ENCODE peak calls at places on chromosome 22, in six cellular contexts. M is astrocyte of the spinal cord; F is CD8-positive, alpha-beta T cell; I is body of pancreas; D is endothelial cell of umbilical vein; L is lower leg skin. T is an unnamed sample.

GRCh38 chr22:46366327-46366731 is 30.8 kb downstream of the TRMU start:
- DNase-seq in M (no peak), F (no peak), I (peak; percentile 16), D (no peak), L (no peak), T (no peak)

GRCh38 chr22:43275545-43275981 is 67.6 kb downstream of the SCUBE1 start:
- DNase-seq in M (no peak), F (no peak), I (no peak), D (peak; percentile 48), L (no peak), T (no peak)

GRCh38 chr22:46159777-46160176 is 9.5 kb downstream of the PPARA start:
- DNase-seq in M (no peak), F (no peak), I (no peak), D (no peak), L (no peak), T (no peak)

GRCh38 chr22:44159230-44159629 is 21.5 kb upstream of the PARVG start:
- DNase-seq in M (no peak), F (no peak), I (no peak), D (no peak), L (no peak), T (no peak)

GRCh38 chr22:45709004-45709739 is 37.5 kb downstream of the ATXN10 start:
- DNase-seq in M (peak; percentile 75), F (no peak), I (no peak), D (peak; percentile 33), L (no peak), T (no peak)

GRCh38 chr22:41245917-41246499 is 5.3 kb upstream of the CHADL start:
- DNase-seq in M (no peak), F (no peak), I (no peak), D (no peak), L (no peak), T (no peak)

GRCh38 chr22:19407649-19408606 is 23.6 kb downstream of the HIRA start:
- DNase-seq in M (no peak), F (no peak), I (peak; percentile 54), D (no peak), L (no peak), T (no peak)

GRCh38 chr22:43291381-43291780 is 51.8 kb downstream of the SCUBE1 start:
- DNase-seq in M (no peak), F (no peak), I (no peak), D (no peak), L (no peak), T (no peak)

GRCh38 chr22:44172370-44173108 is 8.2 kb upstream of the PARVG start:
- DNase-seq in M (no peak), F (no peak), I (peak; percentile 25), D (no peak), L (peak; percentile 94), T (no peak)

GRCh38 chr22:46942816-46943783 is 180.7 kb downstream of the TBC1D22A start:
- DNase-seq in M (no peak), F (no peak), I (no peak), D (peak; percentile 68), L (peak; percentile 87), T (no peak)

GRCh38 chr22:25746012-25746373 is 4.0 kb downstream of the MYO18B start:
- DNase-seq in M (peak; percentile 68), F (no peak), I (no peak), D (peak; percentile 73), L (no peak), T (no peak)

GRCh38 chr22:46362221-46362933 is 26.9 kb downstream of the TRMU start:
- DNase-seq in M (no peak), F (no peak), I (peak; percentile 30), D (no peak), L (no peak), T (no peak)

GRCh38 chr22:42343551-42344081 is 73.2 kb upstream of the TCF20 start:
- DNase-seq in M (no peak), F (no peak), I (no peak), D (no peak), L (no peak), T (no peak)

GRCh38 chr22:46081036-46081830 is 69.1 kb upstream of the PPARA start:
- DNase-seq in M (no peak), F (no peak), I (peak; percentile 37), D (no peak), L (peak; percentile 87), T (no peak)

GRCh38 chr22:17342361-17342760 is 26.9 kb upstream of the CECR2 start:
- DNase-seq in M (no peak), F (no peak), I (no peak), D (no peak), L (no peak), T (no peak)

GRCh38 chr22:46710842-46711241 is 27.2 kb downstream of the CERK start:
- DNase-seq in M (no peak), F (no peak), I (no peak), D (no peak), L (no peak), T (no peak)

GRCh38 chr22:19055801-19056200 is 66.4 kb downstream of the DGCR2 start:
- DNase-seq in M (no peak), F (no peak), I (peak; percentile 9), D (no peak), L (peak; percentile 76), T (no peak)

GRCh38 chr22:29691636-29692326 is 28.0 kb upstream of the CABP7 start:
- DNase-seq in M (no peak), F (no peak), I (no peak), D (no peak), L (no peak), T (no peak)

GRCh38 chr22:24567668-24568067 is 11.9 kb downstream of the SNRPD3 start:
- DNase-seq in M (no peak), F (no peak), I (no peak), D (no peak), L (no peak), T (no peak)

GRCh38 chr22:41366323-41367014 is 15.3 kb upstream of the TEF start:
- DNase-seq in M (no peak), F (no peak), I (no peak), D (no peak), L (no peak), T (no peak)

GRCh38 chr22:41780714-41781507 is 19.6 kb upstream of the CCDC134 start:
- DNase-seq in M (peak; percentile 8), F (peak; percentile 84), I (no peak), D (peak; percentile 49), L (peak; percentile 91), T (peak; percentile 80)

GRCh38 chr22:23763579-23764331 is 965 bp downstream of the C22orf15 start:
- DNase-seq in M (no peak), F (no peak), I (no peak), D (no peak), L (no peak), T (no peak)

GRCh38 chr22:43941449-43941848 is 13.8 kb upstream of the SAMM50 start:
- DNase-seq in M (no peak), F (no peak), I (no peak), D (no peak), L (no peak), T (no peak)

GRCh38 chr22:29524440-29525191 is 28.9 kb downstream of the THOC5 start:
- DNase-seq in M (no peak), F (no peak), I (peak; percentile 25), D (peak; percentile 10), L (no peak), T (no peak)

GRCh38 chr22:20089226-20089976 is 9.4 kb downstream of the DGCR8 start:
- DNase-seq in M (no peak), F (no peak), I (no peak), D (no peak), L (no peak), T (no peak)

DNA sequence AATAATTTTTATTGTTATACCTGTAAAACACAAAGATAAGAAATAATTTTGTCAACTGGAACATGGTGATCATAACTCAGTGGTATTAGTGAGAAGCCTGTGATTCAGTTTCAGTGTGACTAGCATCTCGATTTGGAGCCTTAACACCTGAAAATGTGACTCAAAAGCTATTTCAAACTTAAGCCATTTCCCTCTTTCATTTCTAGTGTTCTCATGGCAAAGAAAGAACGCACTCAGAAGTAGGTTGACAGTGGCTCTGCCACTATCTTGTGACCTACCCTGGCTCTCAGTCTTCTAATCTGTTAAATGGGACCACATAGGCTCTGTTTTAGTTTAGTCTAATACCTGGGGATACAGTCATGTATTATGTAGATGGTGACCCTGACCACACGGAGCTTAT is 62.7 kb downstream of the ISX start:
- DNase-seq in M (no peak), F (no peak), I (no peak), D (no peak), L (no peak), T (no peak)
- H3K4me3 ChIP-seq in M (no peak overlapping the region), F (no peak overlapping the region), I (no peak overlapping the region), D (no peak overlapping the region), L (no peak overlapping the region), T (no peak overlapping the region)

DNA sequence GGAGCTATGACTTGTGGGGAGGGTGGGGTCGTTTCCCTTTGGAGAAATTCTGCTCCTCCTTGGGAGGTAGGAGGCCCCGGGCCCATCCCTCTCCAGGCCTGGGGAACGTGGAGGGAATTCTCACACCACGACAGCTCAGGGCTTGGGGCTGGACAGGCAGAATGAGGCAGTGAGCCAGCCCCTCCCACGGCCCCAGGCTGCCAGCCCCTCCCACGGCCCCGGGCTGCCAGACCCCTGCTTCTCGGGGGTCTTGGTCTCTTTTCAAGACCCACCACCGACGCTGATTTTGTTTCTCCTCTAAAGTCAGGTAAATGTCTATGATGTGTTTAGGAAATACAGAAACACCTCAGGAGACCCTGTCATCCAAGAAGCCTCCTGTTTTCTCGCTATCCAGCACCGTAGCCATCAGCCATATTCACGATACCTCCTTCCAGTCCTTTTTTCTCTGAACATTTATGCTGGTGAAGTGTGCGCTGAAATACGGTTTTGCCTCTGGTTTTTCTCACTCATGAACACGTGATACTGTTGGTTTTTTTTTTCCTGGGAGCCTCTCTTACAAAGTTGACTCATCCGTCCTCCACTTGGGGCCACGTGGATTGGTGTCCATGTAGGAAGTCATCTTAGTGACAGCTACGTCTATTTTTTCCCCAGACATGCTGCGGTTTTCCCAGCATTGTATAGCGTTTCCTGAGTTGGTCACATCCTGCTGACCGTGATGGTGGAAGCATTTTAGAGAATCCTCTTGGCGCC is 1219.6 kb downstream of the BRD1 start:
- DNase-seq in M (no peak), F (no peak), I (no peak), D (no peak), L (no peak), T (no peak)
- H3K4me3 ChIP-seq in M (no peak overlapping the region), F (no peak overlapping the region), I (no peak overlapping the region), D (no peak overlapping the region), L (no peak overlapping the region), T (no peak overlapping the region)

GRCh38 chr22:31651667-31652066 is 10.3 kb downstream of the PISD start:
- DNase-seq in M (no peak), F (no peak), I (no peak), D (no peak), L (no peak), T (no peak)

GRCh38 chr22:31652129-31652528 is 9.9 kb downstream of the PISD start:
- DNase-seq in M (no peak), F (no peak), I (no peak), D (no peak), L (no peak), T (no peak)

GRCh38 chr22:31654408-31654807 is 7.6 kb downstream of the PISD start:
- DNase-seq in M (no peak), F (no peak), I (no peak), D (no peak), L (no peak), T (no peak)

GRCh38 chr22:31653944-31654343 is 8.1 kb downstream of the PISD start:
- DNase-seq in M (no peak), F (no peak), I (no peak), D (no peak), L (no peak), T (no peak)

GRCh38 chr22:31652911-31653684 is 8.9 kb downstream of the PISD start:
- DNase-seq in M (no peak), F (no peak), I (no peak), D (no peak), L (no peak), T (no peak)
- H3K4me3 ChIP-seq in M (no peak overlapping the region), F (no peak overlapping the region), I (no peak overlapping the region), D (no peak overlapping the region), L (no peak overlapping the region), T (no peak overlapping the region)

GRCh38 chr22:36816338-36816634 is 549 bp downstream of the PVALB start:
- DNase-seq in M (no peak), F (no peak), I (no peak), D (no peak), L (no peak), T (no peak)
- H3K4me3 ChIP-seq in M (no peak overlapping the region), F (no peak overlapping the region), I (no peak overlapping the region), D (no peak overlapping the region), L (no peak overlapping the region), T (no peak overlapping the region)